ENCODE peak calls at places on chromosomes 3 and 15, in five cellular contexts. W, X, C, O and K are unnamed samples.

GRCh38 chr3:177642482-177643163 is 445.3 kb upstream of the TBL1XR1 start:
- DNase-seq in W (no peak), X (no peak), C (no peak), O (no peak), K (no peak)

GRCh38 chr3:192481638-192482037 is 245.7 kb downstream of the FGF12 start:
- DNase-seq in W (no peak), X (peak; percentile 88), C (no peak), O (peak; percentile 5), K (no peak)

GRCh38 chr15:70328137-70329115 is 230.7 kb upstream of the TLE3 start:
- DNase-seq in W (peak; percentile 52), X (peak; percentile 96), C (no peak), O (peak; percentile 13), K (no peak)

GRCh38 chr3:154931484-154931883 is 148.6 kb upstream of the MME start:
- DNase-seq in W (no peak), X (peak; percentile 1), C (no peak), O (no peak), K (no peak)

GRCh38 chr3:78732471-78732870 is 1035.3 kb downstream of the ROBO1 start:
- DNase-seq in W (no peak), X (no peak), C (no peak), O (no peak), K (no peak)

GRCh38 chr3:53211704-53212702 is 43.8 kb downstream of the TKT start:
- DNase-seq in W (no peak), X (no peak), C (no peak), O (no peak), K (no peak)

GRCh38 chr3:101725192-101725889 is 927 bp downstream of the CEP97 start:
- DNase-seq in W (no peak), X (peak; percentile 36), C (peak; percentile 62), O (no peak), K (no peak)

GRCh38 chr3:56125358-56126005 is 342.8 kb downstream of the ERC2 start:
- DNase-seq in W (no peak), X (peak; percentile 72), C (no peak), O (peak; percentile 68), K (no peak)

GRCh38 chr15:77650285-77650684 is 17.6 kb upstream of the LINGO1 start:
- DNase-seq in W (no peak), X (no peak), C (no peak), O (no peak), K (no peak)

GRCh38 chr3:51397389-51397788 is 6.3 kb downstream of the RBM15B start:
- DNase-seq in W (no peak), X (no peak), C (no peak), O (no peak), K (no peak)

GRCh38 chr3:16239082-16239770 is 25.5 kb downstream of the DPH3 start:
- DNase-seq in W (no peak), X (no peak), C (no peak), O (no peak), K (no peak)

GRCh38 chr15:80953953-80954778 is 35.5 kb downstream of the MESD start:
- DNase-seq in W (no peak), X (no peak), C (no peak), O (peak; percentile 62), K (peak; percentile 41)

GRCh38 chr3:126654571-126655393 is at the start of gene TXNRD3:
- DNase-seq in W (peak; percentile 59), X (peak; percentile 67), C (peak; percentile 15), O (peak; percentile 13), K (peak; percentile 88)

GRCh38 chr15:57343018-57343417 is 33.3 kb upstream of the CGNL1 start:
- DNase-seq in W (no peak), X (no peak), C (no peak), O (no peak), K (no peak)

GRCh38 chr15:59232476-59232875 is 25.8 kb downstream of the LDHAL6B start:
- DNase-seq in W (no peak), X (peak; percentile 96), C (no peak), O (peak; percentile 98), K (no peak)

GRCh38 chr3:32937331-32937730 is 14.1 kb upstream of the CCR4 start:
- DNase-seq in W (no peak), X (no peak), C (no peak), O (no peak), K (no peak)

GRCh38 chr3:13282528-13282985 is 137.6 kb downstream of the NUP210 start:
- DNase-seq in W (no peak), X (no peak), C (no peak), O (no peak), K (no peak)

GRCh38 chr3:160893207-160893606 is 137.2 kb downstream of the PPM1L start:
- DNase-seq in W (no peak), X (no peak), C (no peak), O (no peak), K (no peak)

GRCh38 chr3:52438579-52439425 is 6.1 kb downstream of the SEMA3G start:
- DNase-seq in W (no peak), X (no peak), C (no peak), O (no peak), K (no peak)

GRCh38 chr3:100245146-100245545 is 15.6 kb upstream of the TBC1D23 start:
- DNase-seq in W (no peak), X (peak; percentile 77), C (no peak), O (no peak), K (no peak)

GRCh38 chr3:11379238-11379823 is 107.1 kb downstream of the ATG7 start:
- DNase-seq in W (no peak), X (peak; percentile 53), C (peak; percentile 55), O (peak; percentile 51), K (no peak)

GRCh38 chr3:53495091-53495517 is 693 bp downstream of the CACNA1D start:
- DNase-seq in W (no peak), X (no peak), C (no peak), O (no peak), K (no peak)

GRCh38 chr15:78195735-78196201 is 38.6 kb downstream of the ACSBG1 start:
- DNase-seq in W (no peak), X (no peak), C (peak; percentile 37), O (no peak), K (peak; percentile 63)

GRCh38 chr15:80456517-80457497 is 52.6 kb downstream of the ARNT2 start:
- DNase-seq in W (no peak), X (peak; percentile 31), C (no peak), O (no peak), K (no peak)

GRCh38 chr15:52515343-52515742 is 13.3 kb downstream of the MYO5A start:
- DNase-seq in W (no peak), X (no peak), C (no peak), O (no peak), K (no peak)

GRCh38 chr3:126442099-126442848 is 33.4 kb downstream of the ZXDC start:
- DNase-seq in W (no peak), X (no peak), C (no peak), O (no peak), K (peak; percentile 52)

GRCh38 chr3:177607596-177607995 is 410.3 kb upstream of the TBL1XR1 start:
- DNase-seq in W (no peak), X (no peak), C (no peak), O (no peak), K (no peak)

GRCh38 chr15:65184305-65184943 is 718 bp downstream of the CLPX start:
- DNase-seq in W (peak; percentile 44), X (peak; percentile 54), C (peak; percentile 56), O (peak; percentile 39), K (peak; percentile 78)

GRCh38 chr15:27082526-27082925 is 111.5 kb downstream of the GABRG3 start:
- DNase-seq in W (no peak), X (peak; percentile 56), C (no peak), O (no peak), K (no peak)

GRCh38 chr15:66670698-66671580 is 31.1 kb upstream of the SMAD6 start:
- DNase-seq in W (no peak), X (no peak), C (no peak), O (peak; percentile 23), K (no peak)